ENCODE peak calls at places on chromosomes 2 and 18, in six cellular contexts. One of them, this sample, is unnamed.

GRCh38 chr2:26623541-26624497 is 17.3 kb downstream of the CIB4 start:
- DNase-seq in H1: no peak
- DNase-seq in HepG2: no peak
- DNase-seq in SK-N-SH: peak
- DNase-seq in GM12878: no peak
- DNase-seq in K562: peak
- DNase-seq in this sample: no peak

GRCh38 chr2:221161186-221161585 is 410.9 kb downstream of the EPHA4 start:
- DNase-seq in SK-N-SH: no peak
- DNase-seq in H1: no peak
- DNase-seq in GM12878: no peak
- DNase-seq in K562: no peak
- DNase-seq in HepG2: no peak
- DNase-seq in this sample: no peak

GRCh38 chr2:144162652-144163051 is 357.3 kb downstream of the ZEB2 start:
- DNase-seq in K562: peak
- DNase-seq in HepG2: peak
- DNase-seq in H1: no peak
- DNase-seq in GM12878: peak
- DNase-seq in SK-N-SH: no peak
- DNase-seq in this sample: peak

GRCh38 chr2:43340066-43340465 is 113.7 kb upstream of the ZFP36L2 start:
- DNase-seq in H1: no peak
- DNase-seq in SK-N-SH: no peak
- DNase-seq in K562: no peak
- DNase-seq in HepG2: no peak
- DNase-seq in GM12878: no peak
- DNase-seq in this sample: no peak

GRCh38 chr2:10931710-10932255 is 20.0 kb downstream of the KCNF1 start:
- DNase-seq in HepG2: no peak
- DNase-seq in GM12878: no peak
- DNase-seq in K562: no peak
- DNase-seq in SK-N-SH: no peak
- DNase-seq in H1: no peak
- DNase-seq in this sample: no peak

GRCh38 chr18:23056315-23056714 is 79.0 kb upstream of the CABLES1 start:
- DNase-seq in H1: no peak
- DNase-seq in GM12878: no peak
- DNase-seq in HepG2: no peak
- DNase-seq in K562: no peak
- DNase-seq in SK-N-SH: no peak
- DNase-seq in this sample: no peak

GRCh38 chr2:177078416-177078815 is 134.2 kb upstream of the HNRNPA3 start:
- DNase-seq in SK-N-SH: no peak
- DNase-seq in HepG2: no peak
- DNase-seq in H1: no peak
- DNase-seq in K562: no peak
- DNase-seq in GM12878: no peak
- DNase-seq in this sample: no peak

GRCh38 chr18:12044591-12044990 is 49.1 kb upstream of the ANKRD62 start:
- DNase-seq in HepG2: no peak
- DNase-seq in H1: no peak
- DNase-seq in SK-N-SH: no peak
- DNase-seq in K562: no peak
- DNase-seq in GM12878: no peak
- DNase-seq in this sample: no peak

GRCh38 chr18:69720422-69720821 is 227.3 kb downstream of the CD226 start:
- DNase-seq in HepG2: no peak
- DNase-seq in SK-N-SH: no peak
- DNase-seq in GM12878: no peak
- DNase-seq in K562: no peak
- DNase-seq in H1: no peak
- DNase-seq in this sample: no peak

GRCh38 chr2:105592288-105592687 is 152.4 kb upstream of the NCK2 start:
- DNase-seq in HepG2: no peak
- DNase-seq in GM12878: no peak
- DNase-seq in K562: no peak
- DNase-seq in H1: no peak
- DNase-seq in SK-N-SH: no peak
- DNase-seq in this sample: no peak

GRCh38 chr18:2974731-2975130 is 38.2 kb downstream of the LPIN2 start:
- DNase-seq in H1: no peak
- DNase-seq in HepG2: no peak
- DNase-seq in SK-N-SH: no peak
- DNase-seq in K562: no peak
- DNase-seq in GM12878: no peak
- DNase-seq in this sample: no peak

GRCh38 chr2:23705771-23706612 is 220.9 kb downstream of the ATAD2B start:
- DNase-seq in HepG2: no peak
- DNase-seq in H1: no peak
- DNase-seq in GM12878: no peak
- DNase-seq in K562: no peak
- DNase-seq in SK-N-SH: no peak
- DNase-seq in this sample: no peak

GRCh38 chr2:220744861-220745260 is 827.2 kb downstream of the EPHA4 start:
- DNase-seq in H1: no peak
- DNase-seq in GM12878: no peak
- DNase-seq in SK-N-SH: no peak
- DNase-seq in K562: no peak
- DNase-seq in HepG2: no peak
- DNase-seq in this sample: no peak

GRCh38 chr2:73202156-73203054 is at the start of gene NOTO:
- DNase-seq in HepG2: no peak
- DNase-seq in K562: no peak
- DNase-seq in GM12878: no peak
- DNase-seq in SK-N-SH: peak
- DNase-seq in H1: no peak
- DNase-seq in this sample: no peak

DNA sequence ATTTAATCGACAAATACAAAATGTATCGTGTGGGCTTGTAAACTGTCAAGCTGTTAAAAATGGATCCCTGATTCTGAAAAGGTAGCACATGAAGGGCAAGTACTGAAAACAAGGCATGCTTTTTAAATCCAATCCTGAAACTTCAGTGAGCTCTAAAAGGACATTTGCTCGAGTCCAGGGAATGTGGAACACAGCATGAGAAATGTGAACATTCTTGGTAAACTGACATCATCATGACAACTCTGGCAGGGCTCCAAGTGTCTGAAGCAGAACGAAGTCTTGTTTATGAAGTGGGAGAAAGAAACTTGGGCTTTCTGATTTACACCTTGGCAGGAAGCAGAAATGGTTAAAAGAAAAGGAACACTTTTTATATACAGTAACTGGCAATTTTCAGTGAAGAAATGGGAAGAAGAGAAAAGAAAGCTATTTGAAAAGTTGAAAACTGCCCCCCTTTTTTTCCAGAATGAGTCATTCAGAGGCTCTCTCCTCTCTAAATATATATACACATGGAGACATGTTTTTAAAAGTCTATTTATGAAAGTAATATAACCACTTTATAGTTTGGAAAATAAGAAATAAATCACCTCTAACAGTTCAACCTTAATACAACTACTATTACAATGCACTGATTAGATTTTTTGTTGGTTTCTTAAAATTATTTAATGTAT is 120.8 kb downstream of the GAREM1 start:
- DNase-seq in H1: no peak
- DNase-seq in K562: no peak
- DNase-seq in HepG2: peak
- DNase-seq in GM12878: no peak
- DNase-seq in SK-N-SH: no peak
- DNase-seq in this sample: peak
- H3K27ac ChIP-seq in H1: no peak
- H3K27ac ChIP-seq in K562: no peak
- H3K27ac ChIP-seq in HepG2: peak
- H3K27ac ChIP-seq in GM12878: no peak
- H3K27ac ChIP-seq in SK-N-SH: peak
- H3K27ac ChIP-seq in this sample: peak

GRCh38 chr2:226489765-226490164 is 309.9 kb downstream of the IRS1 start:
- DNase-seq in GM12878: peak
- DNase-seq in HepG2: no peak
- DNase-seq in H1: no peak
- DNase-seq in K562: no peak
- DNase-seq in SK-N-SH: no peak
- DNase-seq in this sample: no peak

GRCh38 chr2:226495466-226496161 is 304.0 kb downstream of the IRS1 start:
- DNase-seq in HepG2: no peak
- DNase-seq in SK-N-SH: no peak
- DNase-seq in H1: no peak
- DNase-seq in K562: no peak
- DNase-seq in GM12878: no peak
- DNase-seq in this sample: no peak

GRCh38 chr2:226487573-226487972 is 312.0 kb downstream of the IRS1 start:
- DNase-seq in SK-N-SH: no peak
- DNase-seq in GM12878: no peak
- DNase-seq in HepG2: no peak
- DNase-seq in K562: no peak
- DNase-seq in H1: no peak
- DNase-seq in this sample: no peak

GRCh38 chr2:226488034-226488433 is 311.6 kb downstream of the IRS1 start:
- DNase-seq in K562: no peak
- DNase-seq in HepG2: no peak
- DNase-seq in GM12878: no peak
- DNase-seq in H1: no peak
- DNase-seq in SK-N-SH: no peak
- DNase-seq in this sample: no peak

GRCh38 chr2:226490172-226490571 is 309.4 kb downstream of the IRS1 start:
- DNase-seq in HepG2: no peak
- DNase-seq in SK-N-SH: no peak
- DNase-seq in H1: no peak
- DNase-seq in K562: no peak
- DNase-seq in GM12878: no peak
- DNase-seq in this sample: no peak
- TF ChIP-seq JUND in HepG2: no peak
- TF ChIP-seq JUND in SK-N-SH: no peak
- TF ChIP-seq JUND in H1: no peak
- TF ChIP-seq JUND in K562: no peak
- TF ChIP-seq JUND in GM12878: no peak
- TF ChIP-seq JUND in this sample: no peak

DNA sequence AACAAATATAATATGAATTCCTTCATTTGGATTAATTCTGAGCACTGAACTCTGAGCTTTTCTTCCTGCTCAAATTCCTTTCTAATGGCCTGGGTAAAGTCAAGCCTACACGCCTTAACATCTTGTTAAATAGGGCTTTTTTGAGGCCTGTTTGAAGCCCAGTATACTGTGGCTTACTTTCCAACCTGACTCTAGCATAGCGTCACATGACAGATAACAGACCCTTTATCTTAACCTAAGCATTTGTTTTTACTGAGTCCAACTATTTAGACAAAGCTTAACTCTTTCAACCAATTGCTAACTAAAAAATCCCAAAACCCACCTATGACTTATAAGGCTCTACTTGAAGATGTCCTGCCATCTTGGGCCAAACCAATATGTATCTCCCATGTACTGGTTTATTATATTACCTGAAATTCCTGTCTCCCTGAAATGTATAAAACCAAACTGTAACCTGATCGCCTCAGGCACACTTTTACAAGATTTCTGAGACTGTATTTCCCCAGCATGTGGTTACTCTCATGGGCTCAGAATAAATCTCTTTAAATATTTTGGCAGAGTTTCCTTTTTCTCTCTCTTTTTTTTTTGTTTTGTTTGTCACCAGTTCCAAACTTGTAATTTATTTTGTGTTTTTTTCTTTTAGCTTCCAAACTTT is 271.1 kb upstream of the VWC2L start:
- DNase-seq in GM12878: no peak
- DNase-seq in K562: no peak
- DNase-seq in HepG2: no peak
- DNase-seq in SK-N-SH: no peak
- DNase-seq in H1: no peak
- DNase-seq in this sample: no peak
- H3K27ac ChIP-seq in GM12878: no peak
- H3K27ac ChIP-seq in K562: no peak
- H3K27ac ChIP-seq in HepG2: no peak
- H3K27ac ChIP-seq in SK-N-SH: no peak
- H3K27ac ChIP-seq in H1: no peak
- H3K27ac ChIP-seq in this sample: no peak

GRCh38 chr2:173048901-173049661 is 26.6 kb upstream of the MAP3K20 start:
- DNase-seq in H1: no peak
- DNase-seq in GM12878: no peak
- DNase-seq in HepG2: peak
- DNase-seq in SK-N-SH: no peak
- DNase-seq in K562: peak
- DNase-seq in this sample: peak
- TF ChIP-seq JUND in H1: no peak
- TF ChIP-seq JUND in GM12878: no peak
- TF ChIP-seq JUND in HepG2: peak
- TF ChIP-seq JUND in SK-N-SH: peak
- TF ChIP-seq JUND in K562: peak
- TF ChIP-seq JUND in this sample: peak

GRCh38 chr2:37891846-37892435 is 33.1 kb upstream of the RMDN2 start:
- DNase-seq in GM12878: no peak
- DNase-seq in H1: no peak
- DNase-seq in K562: no peak
- DNase-seq in HepG2: no peak
- DNase-seq in SK-N-SH: no peak
- DNase-seq in this sample: no peak

GRCh38 chr2:37894047-37894446 is 31.0 kb upstream of the RMDN2 start:
- DNase-seq in K562: no peak
- DNase-seq in HepG2: no peak
- DNase-seq in H1: no peak
- DNase-seq in GM12878: no peak
- DNase-seq in SK-N-SH: no peak
- DNase-seq in this sample: no peak

GRCh38 chr2:37894601-37895000 is 30.5 kb upstream of the RMDN2 start:
- DNase-seq in GM12878: no peak
- DNase-seq in HepG2: no peak
- DNase-seq in SK-N-SH: no peak
- DNase-seq in K562: no peak
- DNase-seq in H1: no peak
- DNase-seq in this sample: no peak

GRCh38 chr2:37892436-37893114 is 32.5 kb upstream of the RMDN2 start:
- DNase-seq in K562: no peak
- DNase-seq in H1: no peak
- DNase-seq in SK-N-SH: no peak
- DNase-seq in HepG2: no peak
- DNase-seq in GM12878: peak
- DNase-seq in this sample: no peak

DNA sequence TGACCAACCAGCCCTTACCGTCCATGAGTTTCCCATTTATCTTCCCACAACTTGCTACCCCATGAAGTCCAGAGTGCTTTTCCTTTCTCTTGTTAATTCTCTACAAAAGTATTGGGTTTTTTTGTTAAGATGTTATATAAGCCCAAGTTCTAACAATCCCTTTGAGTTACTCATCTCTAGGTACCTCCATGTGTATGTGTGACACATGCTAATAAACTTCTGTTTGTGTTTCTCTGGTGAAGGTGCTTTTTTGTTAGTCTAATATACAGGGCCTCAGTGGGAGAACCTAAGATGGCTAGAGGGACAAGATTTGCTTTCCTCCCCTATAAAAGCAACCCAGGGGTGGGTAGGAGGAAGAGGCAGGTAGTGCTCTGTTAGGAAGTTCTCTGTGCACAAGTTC is 31.8 kb upstream of the RMDN2 start:
- DNase-seq in H1: no peak
- DNase-seq in HepG2: no peak
- DNase-seq in GM12878: no peak
- DNase-seq in K562: no peak
- DNase-seq in SK-N-SH: no peak
- DNase-seq in this sample: no peak
- H3K27ac ChIP-seq in H1: no peak
- H3K27ac ChIP-seq in HepG2: no peak
- H3K27ac ChIP-seq in GM12878: peak
- H3K27ac ChIP-seq in K562: no peak
- H3K27ac ChIP-seq in SK-N-SH: no peak
- H3K27ac ChIP-seq in this sample: no peak

This sample was measured in HCT116.